ENCODE peak calls at places on chromosomes 4 and X, in ten cellular contexts. U is NCI-H774; N is stimulated activated CD4-positive, alpha-beta T cell treated with anti-CD3 and anti-CD28 coated beads, TNF-alpha, amount 100 ng/mL, for 48 hours; T is endothelial cell; B is NCI-H2171; L is T-cell; H is GM23338; X is left cardiac atrium; Q is RCC 7860; J is T-helper 1 cell. F is an unnamed sample.

GRCh38 chr4:10590896-10591295 is 93.7 kb downstream of the CLNK start:
- DNase-seq in B (no peak), N (no peak), L (no peak), U (no peak), H (no peak), J (no peak), Q (peak; percentile 82), X (no peak), T (no peak), F (no peak)

GRCh38 chrX:40651620-40652223 is 4.4 kb upstream of the CXorf38 start:
- DNase-seq in B (peak; percentile 44), T (peak; percentile 53), U (peak; percentile 25), H (peak; percentile 63), N (no peak), X (peak; percentile 66), L (peak; percentile 65), Q (peak; percentile 20), J (peak; percentile 69), F (peak; percentile 15)

GRCh38 chr4:87865288-87865687 is 32.5 kb downstream of the MEPE start:
- DNase-seq in H (peak; percentile 2), B (no peak), N (no peak), X (no peak), T (no peak), J (no peak), U (peak; percentile 2), Q (no peak), L (no peak), F (no peak)

GRCh38 chr4:5724377-5724776 is 13.4 kb downstream of the EVC start:
- DNase-seq in Q (peak; percentile 91), T (no peak), X (no peak), L (no peak), J (no peak), H (no peak), B (no peak), N (no peak), U (no peak), F (no peak)

GRCh38 chr4:56467284-56468096 is at the start of gene SRP72:
- DNase-seq in X (peak; percentile 92), N (peak; percentile 84), L (peak; percentile 92), Q (peak; percentile 80), J (peak; percentile 90), B (peak; percentile 52), T (peak; percentile 88), H (peak; percentile 94), U (peak; percentile 80), F (peak; percentile 85)

GRCh38 chr4:11626046-11626445 is 197.4 kb upstream of the HS3ST1 start:
- DNase-seq in Q (no peak), X (no peak), T (no peak), J (no peak), N (no peak), H (no peak), B (no peak), U (no peak), L (no peak), F (no peak)

GRCh38 chrX:135454816-135455215 is 33.1 kb downstream of the SMIM10L2A start:
- DNase-seq in X (no peak), H (peak; percentile 26), N (no peak), T (peak; percentile 15), U (no peak), Q (no peak), B (no peak), L (no peak), J (no peak), F (no peak)

GRCh38 chr4:80179637-80180161 is 17.6 kb upstream of the PRDM8 start:
- DNase-seq in L (no peak), Q (no peak), B (no peak), X (no peak), T (no peak), U (no peak), J (no peak), N (no peak), H (no peak), F (no peak)

GRCh38 chrX:48798318-48798717 is 3.5 kb upstream of the HDAC6 start:
- DNase-seq in X (no peak), U (no peak), L (no peak), H (no peak), Q (no peak), N (no peak), B (no peak), J (no peak), T (no peak), F (no peak)

GRCh38 chrX:140501940-140502468 is 2.9 kb downstream of the SOX3 start:
- DNase-seq in N (no peak), U (no peak), X (no peak), L (no peak), B (no peak), T (no peak), J (no peak), H (peak; percentile 53), Q (no peak), F (no peak)

GRCh38 chr4:7759221-7759620 is 180.4 kb downstream of the AFAP1 start:
- DNase-seq in J (peak; percentile 80), B (no peak), X (no peak), Q (no peak), U (no peak), H (no peak), T (no peak), L (peak; percentile 67), N (peak; percentile 57), F (no peak)

GRCh38 chrX:156005144-156005543 is 7.6 kb downstream of the IL9R start:
- DNase-seq in T (no peak), H (no peak), Q (no peak), B (no peak), L (no peak), X (no peak), U (no peak), J (no peak), N (no peak), F (no peak)

GRCh38 chrX:133726211-133726630 is 259.2 kb downstream of the GPC3 start:
- DNase-seq in X (no peak), B (peak; percentile 45), T (no peak), H (no peak), U (peak; percentile 18), N (no peak), J (no peak), Q (peak; percentile 17), L (no peak), F (no peak)

GRCh38 chr4:15416357-15417327 is 11.2 kb upstream of the C1QTNF7 start:
- DNase-seq in Q (no peak), N (no peak), J (no peak), B (no peak), X (no peak), U (no peak), L (no peak), T (no peak), H (peak; percentile 16), F (no peak)

GRCh38 chrX:154374361-154375155 is at the start of gene FLNA:
- DNase-seq in B (no peak), N (no peak), Q (peak; percentile 42), L (no peak), J (peak; percentile 31), H (peak; percentile 69), X (no peak), T (peak; percentile 19), U (no peak), F (no peak)

GRCh38 chr4:96519291-96519690 is 679.4 kb downstream of the PDHA2 start:
- DNase-seq in J (no peak), T (no peak), B (no peak), N (no peak), Q (no peak), L (no peak), H (no peak), U (no peak), X (no peak), F (no peak)

GRCh38 chrX:38365939-38366338 is 13.5 kb downstream of the OTC start:
- DNase-seq in J (no peak), Q (no peak), T (no peak), X (no peak), H (no peak), B (no peak), U (no peak), L (no peak), N (no peak), F (no peak)

GRCh38 chr4:54499308-54500074 is 158.3 kb upstream of the KIT start:
- DNase-seq in N (no peak), B (no peak), J (no peak), Q (peak; percentile 93), X (no peak), U (no peak), H (no peak), L (no peak), T (no peak), F (no peak)

GRCh38 chrX:154373340-154374306 is 811 bp downstream of the FLNA start:
- DNase-seq in J (no peak), H (peak; percentile 81), X (peak; percentile 72), U (peak; percentile 54), N (no peak), L (no peak), Q (peak; percentile 75), T (peak; percentile 61), B (peak; percentile 64), F (peak; percentile 52)

GRCh38 chr4:185920691-185921260 is 108.8 kb upstream of the SORBS2 start:
- DNase-seq in N (no peak), X (no peak), H (no peak), J (no peak), T (no peak), Q (no peak), L (no peak), U (no peak), B (no peak), F (no peak)

GRCh38 chr4:4457803-4458550 is 71.1 kb downstream of the NSG1 start:
- DNase-seq in T (no peak), H (peak; percentile 27), N (no peak), X (no peak), Q (peak; percentile 63), L (no peak), B (no peak), J (no peak), U (no peak), F (no peak)

GRCh38 chrX:69324851-69325250 is 159.6 kb upstream of the PJA1 start:
- DNase-seq in X (no peak), J (no peak), Q (no peak), T (no peak), N (no peak), H (no peak), B (no peak), L (no peak), U (no peak), F (no peak)

GRCh38 chr4:155008389-155008788 is 200.0 kb upstream of the NPY2R start:
- DNase-seq in J (no peak), B (peak; percentile 0), Q (no peak), N (no peak), L (no peak), T (no peak), U (no peak), H (no peak), X (no peak), F (no peak)

GRCh38 chr4:143406523-143406922 is 69.8 kb downstream of the GAB1 start:
- DNase-seq in H (no peak), T (no peak), B (no peak), Q (no peak), N (no peak), X (peak; percentile 74), J (no peak), L (no peak), U (no peak), F (peak; percentile 77)

GRCh38 chr4:80184791-80185756 is 12.2 kb upstream of the PRDM8 start:
- DNase-seq in L (no peak), X (no peak), H (peak; percentile 70), T (peak; percentile 25), U (no peak), B (no peak), N (no peak), J (no peak), Q (no peak), F (no peak)

GRCh38 chr4:147354994-147355393 is 125.9 kb upstream of the EDNRA start:
- DNase-seq in Q (no peak), U (no peak), T (no peak), L (no peak), H (no peak), X (no peak), B (no peak), N (no peak), J (no peak), F (no peak)

GRCh38 chr4:105709081-105709450 is 482 bp downstream of the GSTCD start:
- DNase-seq in B (no peak), T (peak; percentile 39), J (no peak), H (peak; percentile 59), N (no peak), Q (no peak), L (no peak), U (no peak), X (no peak), F (no peak)

F was measured in heart right ventricle.